ENCODE peak calls at places on chromosomes 13 and 19, in five cellular contexts. N is stimulated activated CD4-positive, alpha-beta T cell treated with anti-CD3 and anti-CD28 coated beads, TNF-alpha, amount 100 ng/mL, for 48 hours; I is AG09309; P is choroid plexus epithelial cell; L is ascending aorta. C is an unnamed sample.

GRCh38 chr13:36461472-36461871 is 29.2 kb downstream of the CCNA1 start:
- DNase-seq in N (no peak), I (no peak), L (no peak), P (no peak), C (no peak)

GRCh38 chr19:41265376-41266153 is 1.4 kb downstream of the HNRNPUL1 start:
- DNase-seq in I (no peak), N (no peak), L (no peak), P (peak), C (peak)

GRCh38 chr19:21084343-21084742 is 2.3 kb downstream of the ZNF714 start:
- DNase-seq in L (no peak), N (no peak), I (peak), P (peak), C (no peak)

GRCh38 chr13:74528751-74529513 is 394.7 kb upstream of the KLF12 start:
- DNase-seq in L (no peak), N (no peak), P (no peak), I (no peak), C (no peak)

GRCh38 chr19:40600086-40600917 is 867 bp upstream of the LTBP4 start:
- DNase-seq in P (no peak), I (no peak), L (no peak), N (no peak), C (no peak)

GRCh38 chr13:20536992-20537391 is 11.3 kb upstream of the CRYL1 start:
- DNase-seq in L (no peak), N (no peak), I (no peak), P (no peak), C (no peak)

GRCh38 chr19:10334340-10335148 is 1.2 kb upstream of the RAVER1 start:
- DNase-seq in I (peak), P (peak), N (peak), L (peak), C (peak)

GRCh38 chr19:6071103-6071485 is 39.2 kb downstream of the RFX2 start:
- DNase-seq in L (no peak), P (peak), I (peak), N (no peak), C (peak)

GRCh38 chr13:45314822-45315221 is 26.2 kb downstream of the TPT1 start:
- DNase-seq in N (no peak), L (no peak), P (no peak), I (no peak), C (no peak)